ENCODE peak calls at places on chromosome 1, in nine cellular contexts. I, O, X, C, U, N, G, Q and E are unnamed samples.

GRCh38 chr1:63621698-63622097 is 28.5 kb downstream of the PGM1 start:
- DNase-seq in C (peak; percentile 39), N (no peak), X (no peak), Q (no peak), G (no peak), U (no peak), I (no peak), O (no peak), E (no peak)

GRCh38 chr1:109482796-109483638 is 688 bp upstream of the ATXN7L2 start:
- DNase-seq in X (peak; percentile 62), N (no peak), I (peak; percentile 73), O (no peak), C (no peak), Q (no peak), U (no peak), G (peak; percentile 31), E (no peak)

GRCh38 chr1:230328342-230329015 is 97.7 kb downstream of the PGBD5 start:
- DNase-seq in N (no peak), X (no peak), C (no peak), I (no peak), U (peak; percentile 14), Q (peak; percentile 64), G (no peak), O (no peak), E (no peak)

GRCh38 chr1:108897865-108898720 is 21.3 kb downstream of the GPSM2 start:
- DNase-seq in U (peak; percentile 55), G (peak; percentile 4), N (no peak), I (peak; percentile 32), Q (peak; percentile 52), O (peak; percentile 9), C (peak; percentile 65), X (peak; percentile 33), E (peak; percentile 8)

GRCh38 chr1:109474697-109475096 is 8.4 kb downstream of the SYPL2 start:
- DNase-seq in X (no peak), U (no peak), G (no peak), O (no peak), I (no peak), C (no peak), N (no peak), Q (no peak), E (no peak)

GRCh38 chr1:239268941-239269340 is 117.4 kb upstream of the CHRM3 start:
- DNase-seq in N (no peak), Q (no peak), U (no peak), O (no peak), I (no peak), X (no peak), G (no peak), C (no peak), E (no peak)

GRCh38 chr1:25572107-25572506 is 28.7 kb downstream of the LDLRAP1 start:
- DNase-seq in O (no peak), U (no peak), C (no peak), G (no peak), Q (no peak), X (no peak), N (no peak), I (no peak), E (no peak)

GRCh38 chr1:61428146-61428545 is 296.8 kb downstream of the TM2D1 start:
- DNase-seq in N (no peak), G (no peak), I (no peak), Q (no peak), C (peak; percentile 66), X (no peak), U (no peak), O (no peak), E (no peak)

GRCh38 chr1:63906053-63906704 is 132.4 kb downstream of the ROR1 start:
- DNase-seq in N (no peak), U (no peak), C (no peak), I (no peak), G (no peak), X (no peak), Q (no peak), O (no peak), E (no peak)

GRCh38 chr1:165409957-165410356 is 35.0 kb downstream of the RXRG start:
- DNase-seq in O (no peak), N (no peak), X (no peak), C (no peak), I (no peak), G (no peak), Q (no peak), U (no peak), E (no peak)

GRCh38 chr1:32949519-32949918 is 15.1 kb downstream of the RNF19B start:
- DNase-seq in U (no peak), O (no peak), X (no peak), C (no peak), Q (no peak), I (no peak), G (no peak), N (no peak), E (no peak)

GRCh38 chr1:14907416-14907815 is 246.1 kb upstream of the TMEM51 start:
- DNase-seq in G (no peak), O (no peak), Q (no peak), X (no peak), N (no peak), U (no peak), C (no peak), I (no peak), E (no peak)

GRCh38 chr1:48851638-48852037 is 74.9 kb upstream of the BEND5 start:
- DNase-seq in X (no peak), Q (no peak), C (peak; percentile 69), O (no peak), I (no peak), U (no peak), G (no peak), N (no peak), E (no peak)

GRCh38 chr1:44970317-44970716 is 16.1 kb downstream of the EIF2B3 start:
- DNase-seq in O (no peak), C (no peak), I (no peak), Q (peak; percentile 79), G (no peak), U (no peak), X (no peak), N (no peak), E (no peak)